ENCODE peak calls at places on chromosomes 1 and 21, in nine cellular contexts. E is cardiac muscle cell, F is OCI-LY7, I is right cardiac atrium, Y is mammary epithelial cell, U is AG04449, B is astrocyte of the cerebellum, P is neural progenitor cell, K is uterus. W is an unnamed sample.

GRCh38 chr21:41967708-41968107 is 13.9 kb upstream of the C2CD2 start:
- DNase-seq in E (no peak), I (no peak), B (no peak), U (no peak), Y (no peak), P (peak; percentile 71), K (no peak), F (no peak), W (no peak)

GRCh38 chr1:24526940-24527542 is 24.4 kb downstream of the RCAN3 start:
- DNase-seq in Y (no peak), I (no peak), P (peak; percentile 37), F (peak; percentile 57), U (no peak), B (no peak), E (no peak), K (no peak), W (no peak)

GRCh38 chr1:150516050-150516591 is 569 bp downstream of the FALEC start:
- DNase-seq in I (no peak), Y (no peak), F (peak; percentile 34), K (peak; percentile 29), P (peak; percentile 60), E (no peak), B (no peak), U (no peak), W (no peak)

GRCh38 chr1:111990026-111990877 is 784 bp upstream of the KCND3 start:
- DNase-seq in I (peak; percentile 25), B (no peak), K (peak; percentile 45), E (no peak), P (peak; percentile 38), Y (peak; percentile 21), U (no peak), F (no peak), W (peak; percentile 66)

GRCh38 chr1:248625166-248625565 is 9.7 kb downstream of the OR2T11 start:
- DNase-seq in B (no peak), F (no peak), P (no peak), K (no peak), E (no peak), U (no peak), I (no peak), Y (no peak), W (no peak)

GRCh38 chr1:153985984-153986761 is at the start of gene RAB13:
- DNase-seq in K (peak; percentile 91), P (peak; percentile 92), B (no peak), Y (peak; percentile 79), E (peak; percentile 89), I (peak; percentile 92), U (peak; percentile 28), F (no peak), W (peak; percentile 93)

GRCh38 chr1:161298116-161298515 is 11.7 kb downstream of the MPZ start:
- DNase-seq in Y (no peak), U (no peak), E (no peak), F (peak; percentile 19), P (no peak), B (no peak), K (no peak), I (no peak), W (no peak)

GRCh38 chr1:55682198-55682597 is 467.0 kb upstream of the USP24 start:
- DNase-seq in B (no peak), F (no peak), P (no peak), I (no peak), E (no peak), K (no peak), Y (no peak), U (no peak), W (no peak)

DNA sequence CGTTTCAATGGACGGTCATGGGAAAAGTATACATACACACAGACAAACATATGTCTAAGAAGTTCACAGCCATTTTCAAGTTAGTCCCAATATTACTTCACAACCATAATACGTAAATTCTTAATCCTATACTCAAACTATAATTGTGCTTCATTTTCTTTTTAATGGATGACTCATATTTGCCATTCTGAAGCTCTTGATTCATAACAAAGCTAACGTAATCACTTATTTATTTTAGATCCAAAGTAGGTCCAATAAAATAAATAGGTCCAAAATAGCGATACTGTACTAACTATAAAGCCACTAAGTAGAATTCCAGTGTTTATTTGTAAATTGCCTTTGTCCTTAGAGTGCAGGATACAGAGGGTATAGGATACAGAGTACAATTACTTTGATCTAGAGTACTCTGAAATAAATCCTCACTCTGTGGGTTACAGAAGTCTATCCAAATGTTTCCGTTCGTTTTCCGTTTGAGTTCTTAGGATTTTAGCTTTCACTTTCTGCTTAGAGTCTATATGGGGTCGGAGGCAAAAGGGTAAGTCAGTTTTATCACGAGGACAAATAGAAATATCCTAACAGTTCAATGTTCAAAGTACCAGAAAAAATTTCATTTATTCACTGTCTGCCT is 8.8 kb upstream of the C1orf115 start:
- DNase-seq in B (no peak), P (no peak), K (no peak), E (no peak), U (no peak), I (no peak), F (no peak), Y (no peak), W (no peak)
- H3K4me3 ChIP-seq in B (no peak overlapping the region), P (no peak overlapping the region), K (no peak overlapping the region), E (no peak overlapping the region), U (no peak overlapping the region), I (peak overlapping the region; percentile 25), F (no peak overlapping the region), Y (no peak overlapping the region), W (no peak overlapping the region)

GRCh38 chr1:94271373-94271772 is 34.0 kb upstream of the ARHGAP29 start:
- DNase-seq in Y (peak; percentile 28), B (no peak), P (no peak), E (no peak), F (no peak), I (no peak), K (no peak), U (no peak), W (no peak)

GRCh38 chr1:94274561-94274960 is 37.2 kb upstream of the ARHGAP29 start:
- DNase-seq in K (no peak), E (no peak), I (no peak), P (no peak), Y (no peak), B (no peak), U (no peak), F (no peak), W (no peak)

GRCh38 chr1:94273111-94273510 is 35.7 kb upstream of the ARHGAP29 start:
- DNase-seq in I (no peak), K (no peak), P (no peak), B (no peak), E (no peak), Y (no peak), F (no peak), U (no peak), W (no peak)

GRCh38 chr1:94270801-94271203 is 33.4 kb upstream of the ARHGAP29 start:
- DNase-seq in I (no peak), P (no peak), K (no peak), F (no peak), Y (peak; percentile 90), E (no peak), U (no peak), B (peak; percentile 90), W (no peak)

DNA sequence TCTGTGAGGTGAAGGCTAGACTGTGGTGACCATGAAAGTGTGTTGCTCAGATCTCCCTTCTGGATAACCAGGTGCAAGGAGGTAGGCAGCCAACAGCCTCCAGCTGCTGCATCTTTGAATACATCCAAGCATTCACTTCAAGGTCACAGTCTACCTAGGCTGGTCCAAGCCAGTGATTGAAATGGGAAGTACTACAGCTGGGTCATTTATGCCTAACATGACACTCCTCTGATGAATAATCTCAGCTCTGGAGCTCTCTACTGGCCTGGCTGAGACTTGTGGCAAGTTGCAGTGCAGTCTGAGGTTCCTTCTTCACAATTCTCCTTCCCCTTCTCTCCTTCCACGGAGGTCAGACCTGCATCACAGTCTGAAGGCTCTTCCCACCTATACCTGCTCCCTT is 35.0 kb upstream of the ARHGAP29 start:
- DNase-seq in U (no peak), E (no peak), I (no peak), B (no peak), Y (no peak), P (no peak), F (no peak), K (no peak), W (no peak)
- H3K4me3 ChIP-seq in U (no peak overlapping the region), E (no peak overlapping the region), I (no peak overlapping the region), B (no peak overlapping the region), Y (no peak overlapping the region), P (no peak overlapping the region), F (no peak overlapping the region), K (no peak overlapping the region), W (no peak overlapping the region)

DNA sequence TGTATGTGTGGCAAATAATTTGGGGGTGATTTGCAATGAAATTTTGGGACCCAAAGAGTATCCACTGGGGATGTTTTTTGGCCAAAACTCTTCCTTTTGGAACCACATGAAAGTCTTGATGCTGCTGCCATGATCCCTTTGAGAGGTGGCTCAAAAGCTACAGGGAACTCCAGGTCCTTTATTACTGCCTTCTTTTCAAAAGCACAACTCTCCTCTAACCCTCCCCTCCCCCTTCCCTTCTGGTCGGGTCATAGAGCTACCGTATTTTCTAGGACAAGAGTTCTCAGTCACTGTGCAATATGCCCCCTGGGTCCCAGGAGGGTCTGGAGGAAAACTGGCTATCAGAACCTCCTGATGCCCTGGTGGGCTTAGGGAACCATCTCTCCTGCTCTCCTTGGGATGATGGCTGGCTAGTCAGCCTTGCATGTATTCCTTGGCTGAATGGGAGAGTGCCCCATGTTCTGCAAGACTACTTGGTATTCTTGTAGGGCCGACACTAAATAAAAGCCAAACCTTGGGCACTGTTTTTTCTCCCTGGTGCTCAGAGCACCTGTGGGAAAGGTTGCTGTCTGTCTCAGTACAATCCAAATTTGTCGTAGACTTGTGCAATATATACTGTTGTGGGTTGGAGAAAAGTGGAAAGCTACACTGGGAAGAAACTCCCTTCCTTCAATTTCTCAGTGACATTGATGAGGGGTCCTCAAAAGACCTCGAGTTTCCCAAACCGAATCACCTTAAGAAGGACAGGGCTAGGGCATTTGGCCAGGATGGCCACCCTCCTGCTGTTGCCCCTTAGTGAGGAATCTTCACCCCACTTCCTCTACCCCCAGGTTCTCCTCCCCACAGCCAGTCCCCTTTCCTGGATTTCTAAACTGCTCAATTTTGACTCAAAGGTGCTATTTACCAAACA is 3.1 kb downstream of the BTG2 start:
- DNase-seq in Y (no peak), I (peak; percentile 15), F (no peak), K (no peak), P (peak; percentile 40), E (no peak), B (no peak), U (no peak), W (no peak)
- H3K4me3 ChIP-seq in Y (peak overlapping the region; percentile 94), I (peak overlapping the region; percentile 87), F (peak overlapping the region; percentile 96), K (peak overlapping the region; percentile 77), P (peak overlapping the region; percentile 87), E (peak overlapping the region; percentile 45), B (peak overlapping the region; percentile 84), U (no peak overlapping the region), W (no peak overlapping the region)

GRCh38 chr1:6962956-6963915 is 178.0 kb downstream of the CAMTA1 start:
- DNase-seq in F (peak; percentile 58), K (peak; percentile 52), U (no peak), I (peak; percentile 88), E (peak; percentile 95), B (no peak), P (peak; percentile 99), Y (no peak), W (peak; percentile 89)

GRCh38 chr1:6961289-6961688 is 176.0 kb downstream of the CAMTA1 start:
- DNase-seq in E (no peak), B (no peak), F (no peak), P (no peak), K (no peak), I (no peak), Y (no peak), U (no peak), W (no peak)

GRCh38 chr1:6960291-6960758 is 175.1 kb downstream of the CAMTA1 start:
- DNase-seq in Y (no peak), I (peak; percentile 61), E (peak; percentile 57), U (no peak), P (no peak), K (peak; percentile 55), B (peak; percentile 20), F (no peak), W (no peak)

GRCh38 chr1:6961905-6962304 is 176.7 kb downstream of the CAMTA1 start:
- DNase-seq in B (no peak), Y (no peak), E (peak; percentile 63), P (no peak), K (no peak), F (no peak), U (no peak), I (no peak), W (peak; percentile 78)

GRCh38 chr1:6962390-6962955 is 177.2 kb downstream of the CAMTA1 start:
- DNase-seq in P (peak; percentile 99), F (peak; percentile 66), K (peak; percentile 48), I (peak; percentile 86), U (no peak), Y (no peak), E (peak; percentile 95), B (no peak), W (peak; percentile 70)
- H3K4me3 ChIP-seq in P (peak overlapping the region; percentile 62), F (peak overlapping the region; percentile 52), K (no peak overlapping the region), I (peak overlapping the region; percentile 24), U (no peak overlapping the region), Y (no peak overlapping the region), E (peak overlapping the region; percentile 18), B (no peak overlapping the region), W (no peak overlapping the region)